ENCODE peak calls at places on chromosome 6, in six cellular contexts. U, Z, C, V, F and X are unnamed samples.

GRCh38 chr6:55868910-55869479 is 6.4 kb downstream of the BMP5 start:
- DNase-seq in V (peak), C (no peak), F (no peak), U (no peak), Z (no peak), X (no peak)

GRCh38 chr6:79913369-79913768 is 34.0 kb downstream of the ELOVL4 start:
- DNase-seq in C (no peak), F (no peak), V (no peak), Z (no peak), U (no peak), X (no peak)

GRCh38 chr6:45699663-45700062 is 316.0 kb downstream of the CLIC5 start:
- DNase-seq in F (no peak), Z (no peak), C (no peak), V (no peak), U (no peak), X (no peak)

GRCh38 chr6:151004415-151005024 is 139.0 kb downstream of the MTHFD1L start:
- DNase-seq in U (no peak), C (peak), Z (no peak), V (peak), F (no peak), X (no peak)

GRCh38 chr6:1604347-1604990 is 5.2 kb upstream of the FOXC1 start:
- DNase-seq in Z (peak), U (peak), F (peak), C (no peak), V (peak), X (peak)

GRCh38 chr6:17621003-17621402 is 20.9 kb downstream of the FAM8A1 start:
- DNase-seq in Z (no peak), V (no peak), C (no peak), F (no peak), U (no peak), X (no peak)

GRCh38 chr6:34110610-34111009 is 35.3 kb downstream of the GRM4 start:
- DNase-seq in U (no peak), Z (no peak), F (no peak), V (no peak), C (no peak), X (no peak)

GRCh38 chr6:6494677-6495076 is 93.8 kb upstream of the LY86 start:
- DNase-seq in U (no peak), V (no peak), Z (no peak), F (no peak), C (no peak), X (no peak)

GRCh38 chr6:3761989-3762270 is 10.4 kb upstream of the PXDC1 start:
- DNase-seq in V (no peak), F (no peak), Z (no peak), U (no peak), C (no peak), X (no peak)

GRCh38 chr6:19289408-19289967 is 547.7 kb upstream of the ID4 start:
- DNase-seq in F (no peak), V (no peak), Z (no peak), U (no peak), C (no peak), X (no peak)

GRCh38 chr6:18269253-18269652 is 4.9 kb upstream of the DEK start:
- DNase-seq in Z (no peak), C (no peak), V (peak), F (no peak), U (no peak), X (peak)

GRCh38 chr6:82045965-82046756 is 201.4 kb downstream of the IBTK start:
- DNase-seq in C (no peak), F (no peak), Z (no peak), V (peak), U (no peak), X (no peak)

GRCh38 chr6:17473554-17473953 is 80.2 kb downstream of the CAP2 start:
- DNase-seq in U (no peak), V (no peak), F (no peak), Z (no peak), C (no peak), X (no peak)

GRCh38 chr6:15412767-15413166 is 166.9 kb downstream of the JARID2 start:
- DNase-seq in V (no peak), Z (no peak), U (no peak), C (no peak), F (no peak), X (no peak)

GRCh38 chr6:168641455-168641854 is 200.5 kb downstream of the SMOC2 start:
- DNase-seq in F (no peak), V (no peak), Z (no peak), U (no peak), C (no peak), X (no peak)